ENCODE peak calls at places on chromosome 15, in eight cellular contexts. J, Q, E, O, Z, R, Y and C are unnamed samples.

GRCh38 chr15:88267720-88268119 is 11.2 kb upstream of the NTRK3 start:
- DNase-seq in O (no peak), Y (no peak), Q (no peak), J (no peak), E (no peak), Z (no peak), R (no peak), C (no peak)

GRCh38 chr15:85702321-85703230 is 92.1 kb downstream of the KLHL25 start:
- DNase-seq in J (no peak), O (no peak), Z (no peak), R (no peak), Q (no peak), E (no peak), Y (no peak), C (peak; percentile 83)

GRCh38 chr15:72554471-72555425 is 80.6 kb downstream of the ARIH1 start:
- DNase-seq in Q (no peak), E (peak; percentile 68), Z (no peak), Y (no peak), R (peak; percentile 13), O (no peak), J (no peak), C (peak; percentile 84)

GRCh38 chr15:70209499-70209898 is 111.8 kb upstream of the TLE3 start:
- DNase-seq in E (no peak), R (no peak), J (no peak), Q (no peak), O (no peak), Y (no peak), Z (no peak), C (no peak)

GRCh38 chr15:92159481-92159880 is 234.2 kb upstream of the ST8SIA2 start:
- DNase-seq in Z (no peak), E (no peak), Q (no peak), J (no peak), R (no peak), Y (no peak), O (no peak), C (no peak)

GRCh38 chr15:98900382-98900781 is 107.2 kb downstream of the PGPEP1L start:
- DNase-seq in Z (no peak), R (no peak), Y (no peak), O (no peak), Q (no peak), J (no peak), E (peak; percentile 46), C (peak; percentile 90)

GRCh38 chr15:63870403-63871209 is 36.9 kb upstream of the HERC1 start:
- DNase-seq in Y (no peak), R (no peak), Q (no peak), E (peak; percentile 37), O (peak; percentile 66), J (no peak), Z (no peak), C (peak; percentile 86)

GRCh38 chr15:73683257-73683623 is 943 bp upstream of the CD276 start:
- DNase-seq in J (no peak), Y (no peak), Q (no peak), R (no peak), Z (no peak), O (no peak), E (no peak), C (no peak)

GRCh38 chr15:68149059-68149458 is 56.1 kb downstream of the CALML4 start:
- DNase-seq in J (no peak), O (no peak), Z (no peak), E (no peak), Q (no peak), Y (no peak), R (no peak), C (no peak)

GRCh38 chr15:60575995-60576394 is 97.1 kb upstream of the ICE2 start:
- DNase-seq in J (no peak), Q (no peak), Y (no peak), Z (no peak), O (no peak), R (no peak), E (no peak), C (peak; percentile 40)

GRCh38 chr15:80093854-80094418 is 34.5 kb downstream of the ZFAND6 start:
- DNase-seq in Z (peak; percentile 49), J (no peak), E (no peak), Y (peak; percentile 27), R (no peak), O (no peak), Q (peak; percentile 3), C (peak; percentile 98)

GRCh38 chr15:39235084-39235795 is 345.6 kb upstream of the THBS1 start:
- DNase-seq in E (no peak), Z (no peak), J (no peak), O (no peak), Y (no peak), R (no peak), Q (no peak), C (peak; percentile 63)